ENCODE peak calls at places on chromosomes 4 and X, in five cellular contexts. One of them, this sample, is unnamed. For H3K4me1, the result is how much of the 10 kb centered on the place peaks cover.

GRCh38 chr4:83751336-83751949 is 215.5 kb downstream of the GPAT3 start:
- DNase-seq in MM.1S: no peak
- DNase-seq in fibroblast of lung: peak
- DNase-seq in mesendoderm: peak
- DNase-seq in IMR-90: no peak
- DNase-seq in this sample: no peak

GRCh38 chr4:26204249-26204825 is 116.5 kb upstream of the RBPJ start:
- DNase-seq in MM.1S: no peak
- DNase-seq in fibroblast of lung: no peak
- DNase-seq in mesendoderm: no peak
- DNase-seq in IMR-90: no peak
- DNase-seq in this sample: no peak

GRCh38 chr4:89298160-89298559 is 9.4 kb downstream of the GPRIN3 start:
- DNase-seq in MM.1S: peak
- DNase-seq in fibroblast of lung: no peak
- DNase-seq in mesendoderm: no peak
- DNase-seq in IMR-90: no peak
- DNase-seq in this sample: no peak

GRCh38 chr4:71011451-71011850 is 18.0 kb downstream of the DCK start:
- DNase-seq in MM.1S: no peak
- DNase-seq in fibroblast of lung: no peak
- DNase-seq in mesendoderm: no peak
- DNase-seq in IMR-90: no peak
- DNase-seq in this sample: no peak

GRCh38 chrX:51496501-51497291 is at the start of gene NUDT11:
- DNase-seq in MM.1S: peak
- DNase-seq in fibroblast of lung: peak
- DNase-seq in mesendoderm: peak
- DNase-seq in IMR-90: peak
- DNase-seq in this sample: peak

GRCh38 chr4:126991965-126992364 is 640.8 kb upstream of the INTU start:
- DNase-seq in MM.1S: no peak
- DNase-seq in fibroblast of lung: peak
- DNase-seq in mesendoderm: no peak
- DNase-seq in IMR-90: peak
- DNase-seq in this sample: no peak

GRCh38 chr4:126328914-126329313 is 1014.2 kb downstream of the FAT4 start:
- DNase-seq in MM.1S: no peak
- DNase-seq in fibroblast of lung: no peak
- DNase-seq in mesendoderm: no peak
- DNase-seq in IMR-90: no peak
- DNase-seq in this sample: no peak

GRCh38 chr4:6449746-6450369 is 22.6 kb downstream of the PPP2R2C start:
- DNase-seq in MM.1S: no peak
- DNase-seq in fibroblast of lung: no peak
- DNase-seq in mesendoderm: no peak
- DNase-seq in IMR-90: no peak
- DNase-seq in this sample: no peak

GRCh38 chrX:136205882-136206281 is 45.3 kb downstream of the MAP7D3 start:
- DNase-seq in MM.1S: no peak
- DNase-seq in fibroblast of lung: no peak
- DNase-seq in mesendoderm: no peak
- DNase-seq in IMR-90: no peak
- DNase-seq in this sample: peak

GRCh38 chr4:181138116-181138515 is 1105.1 kb upstream of the TENM3 start:
- DNase-seq in MM.1S: no peak
- DNase-seq in fibroblast of lung: peak
- DNase-seq in mesendoderm: no peak
- DNase-seq in IMR-90: no peak
- DNase-seq in this sample: no peak

GRCh38 chr4:121597346-121597934 is 99.3 kb downstream of the ANXA5 start:
- DNase-seq in MM.1S: no peak
- DNase-seq in fibroblast of lung: peak
- DNase-seq in mesendoderm: peak
- DNase-seq in IMR-90: peak
- DNase-seq in this sample: no peak

GRCh38 chrX:125709532-125709931 is 389.9 kb downstream of the TEX13C start:
- DNase-seq in MM.1S: no peak
- DNase-seq in fibroblast of lung: no peak
- DNase-seq in mesendoderm: no peak
- DNase-seq in IMR-90: no peak
- DNase-seq in this sample: no peak

GRCh38 chrX:40092808-40093435 is 4.8 kb downstream of the BCOR start:
- DNase-seq in MM.1S: no peak
- DNase-seq in fibroblast of lung: no peak
- DNase-seq in mesendoderm: peak
- DNase-seq in IMR-90: no peak
- DNase-seq in this sample: peak

GRCh38 chr4:147543039-147543438 is 62.1 kb downstream of the EDNRA start:
- DNase-seq in MM.1S: no peak
- DNase-seq in fibroblast of lung: peak
- DNase-seq in mesendoderm: no peak
- DNase-seq in IMR-90: peak
- DNase-seq in this sample: no peak

GRCh38 chr4:153427363-153428071 is 38.6 kb upstream of the TMEM131L start:
- DNase-seq in MM.1S: no peak
- DNase-seq in fibroblast of lung: peak
- DNase-seq in mesendoderm: no peak
- DNase-seq in IMR-90: peak
- DNase-seq in this sample: no peak

GRCh38 chr4:46270986-46271596 is 118.8 kb downstream of the GABRA2 start:
- DNase-seq in MM.1S: peak
- DNase-seq in fibroblast of lung: peak
- DNase-seq in mesendoderm: peak
- DNase-seq in IMR-90: peak
- DNase-seq in this sample: no peak

GRCh38 chr4:112130903-112131302 is 14.4 kb upstream of the FAM241A start:
- DNase-seq in MM.1S: no peak
- DNase-seq in fibroblast of lung: peak
- DNase-seq in mesendoderm: peak
- DNase-seq in IMR-90: no peak
- DNase-seq in this sample: peak

GRCh38 chr4:169383724-169384123 is 113.0 kb upstream of the SH3RF1 start:
- DNase-seq in MM.1S: no peak
- DNase-seq in fibroblast of lung: peak
- DNase-seq in mesendoderm: no peak
- DNase-seq in IMR-90: peak
- DNase-seq in this sample: no peak

GRCh38 chr4:148315049-148315448 is 127.2 kb downstream of the NR3C2 start:
- DNase-seq in MM.1S: no peak
- DNase-seq in fibroblast of lung: peak
- DNase-seq in mesendoderm: no peak
- DNase-seq in IMR-90: peak
- DNase-seq in this sample: no peak

GRCh38 chrX:40297949-40298539 is 200.3 kb upstream of the BCOR start:
- DNase-seq in MM.1S: no peak
- DNase-seq in fibroblast of lung: no peak
- DNase-seq in mesendoderm: no peak
- DNase-seq in IMR-90: no peak
- DNase-seq in this sample: no peak

GRCh38 chr4:22312113-22312512 is 203.8 kb downstream of the ADGRA3 start:
- DNase-seq in MM.1S: no peak
- DNase-seq in fibroblast of lung: no peak
- DNase-seq in mesendoderm: no peak
- DNase-seq in IMR-90: no peak
- DNase-seq in this sample: no peak

GRCh38 chrX:97311066-97311778 is 427.5 kb downstream of the RPA4 start:
- DNase-seq in MM.1S: no peak
- DNase-seq in fibroblast of lung: no peak
- DNase-seq in mesendoderm: peak
- DNase-seq in IMR-90: no peak
- DNase-seq in this sample: peak
- H3K9ac ChIP-seq in MM.1S: no peak
- H3K9ac ChIP-seq in fibroblast of lung: no peak
- H3K9ac ChIP-seq in mesendoderm: no peak
- H3K9ac ChIP-seq in IMR-90: no peak
- H3K9ac ChIP-seq in this sample: no peak

GRCh38 chr4:24876431-24876830 is 36.4 kb downstream of the CCDC149 start:
- DNase-seq in MM.1S: no peak
- DNase-seq in fibroblast of lung: no peak
- DNase-seq in mesendoderm: no peak
- DNase-seq in IMR-90: no peak
- DNase-seq in this sample: no peak
- H3K4me1 ChIP-seq in MM.1S: under half
- H3K4me1 ChIP-seq in fibroblast of lung: under half
- H3K4me1 ChIP-seq in mesendoderm: under half
- H3K4me1 ChIP-seq in IMR-90: under half
- H3K4me1 ChIP-seq in this sample: under half

GRCh38 chrX:926991-927390 is 285.5 kb downstream of the CRLF2 start:
- DNase-seq in MM.1S: no peak
- DNase-seq in fibroblast of lung: no peak
- DNase-seq in mesendoderm: no peak
- DNase-seq in IMR-90: no peak
- DNase-seq in this sample: no peak

GRCh38 chrX:925094-925493 is 287.4 kb downstream of the CRLF2 start:
- DNase-seq in MM.1S: no peak
- DNase-seq in fibroblast of lung: no peak
- DNase-seq in mesendoderm: no peak
- DNase-seq in IMR-90: no peak
- DNase-seq in this sample: no peak

GRCh38 chrX:925652-926061 is 286.8 kb downstream of the CRLF2 start:
- DNase-seq in MM.1S: no peak
- DNase-seq in fibroblast of lung: no peak
- DNase-seq in mesendoderm: no peak
- DNase-seq in IMR-90: no peak
- DNase-seq in this sample: no peak

GRCh38 chrX:928606-929005 is 283.8 kb downstream of the CRLF2 start:
- DNase-seq in MM.1S: no peak
- DNase-seq in fibroblast of lung: no peak
- DNase-seq in mesendoderm: no peak
- DNase-seq in IMR-90: no peak
- DNase-seq in this sample: no peak

DNA sequence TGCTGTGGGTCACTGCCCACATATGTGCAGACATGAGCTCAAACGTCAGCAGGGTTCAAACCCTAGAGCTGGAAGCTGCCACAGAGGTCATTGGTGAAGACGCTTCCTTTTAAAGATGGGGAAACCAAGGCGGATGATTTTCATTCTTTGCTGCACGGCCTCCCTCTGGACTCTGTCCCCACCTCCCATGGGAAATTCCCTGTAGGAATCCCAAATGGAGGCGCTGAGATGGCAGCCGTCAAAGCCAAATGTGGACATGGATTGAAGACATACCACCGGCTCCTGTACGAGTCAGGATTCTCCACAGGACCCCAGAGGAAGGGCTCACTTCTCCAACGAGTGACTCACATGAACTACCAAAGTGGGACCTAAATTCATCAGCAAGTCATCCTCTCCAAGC is 286.4 kb downstream of the CRLF2 start:
- DNase-seq in MM.1S: no peak
- DNase-seq in fibroblast of lung: no peak
- DNase-seq in mesendoderm: no peak
- DNase-seq in IMR-90: no peak
- DNase-seq in this sample: no peak
- H3K4me3 ChIP-seq in MM.1S: no peak
- H3K4me3 ChIP-seq in fibroblast of lung: no peak
- H3K4me3 ChIP-seq in mesendoderm: no peak
- H3K4me3 ChIP-seq in IMR-90: no peak
- H3K4me3 ChIP-seq in this sample: no peak

DNA sequence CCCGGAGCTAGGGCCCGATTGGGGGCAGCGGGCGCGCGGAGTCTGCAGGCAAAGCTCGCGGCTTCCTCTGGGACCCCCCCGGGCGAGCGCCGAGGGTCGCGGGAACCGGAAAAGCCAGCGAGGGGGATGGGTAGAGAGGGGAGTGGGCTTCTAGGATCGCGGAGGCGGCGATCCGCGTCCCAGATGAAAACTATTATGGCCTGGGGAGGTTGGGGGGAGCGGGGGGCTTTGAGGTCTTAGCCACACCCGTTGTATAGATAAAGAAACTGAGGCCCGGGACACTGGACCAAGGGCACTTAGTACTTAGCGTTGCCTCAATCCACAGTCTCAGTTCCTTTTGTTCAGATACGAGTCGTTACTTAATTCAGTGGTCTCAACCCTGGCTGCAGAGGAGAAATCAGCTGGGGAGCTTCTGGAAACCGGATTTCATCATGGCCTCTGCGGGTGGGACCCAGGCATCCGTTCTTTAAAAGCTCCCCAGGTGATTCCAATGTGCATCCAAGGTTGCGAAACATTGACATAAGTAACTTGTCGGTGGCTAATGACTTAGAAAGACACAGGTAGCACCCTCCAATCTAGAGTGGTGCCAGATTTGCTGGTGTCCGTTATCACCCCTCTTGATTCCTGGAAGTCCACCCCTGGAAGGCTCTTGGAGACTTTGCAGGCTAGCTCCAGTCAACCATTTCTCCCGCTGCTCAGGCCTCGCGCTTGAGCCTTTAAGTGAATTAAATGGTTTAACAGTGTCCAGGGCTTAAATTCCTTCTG is 90.7 kb downstream of the GEMIN8 start:
- DNase-seq in MM.1S: no peak
- DNase-seq in fibroblast of lung: no peak
- DNase-seq in mesendoderm: peak
- DNase-seq in IMR-90: no peak
- DNase-seq in this sample: peak
- H3K9ac ChIP-seq in MM.1S: no peak
- H3K9ac ChIP-seq in fibroblast of lung: peak
- H3K9ac ChIP-seq in mesendoderm: peak
- H3K9ac ChIP-seq in IMR-90: no peak
- H3K9ac ChIP-seq in this sample: peak

GRCh38 chr4:10115271-10115656 is 1.3 kb downstream of the WDR1 start:
- DNase-seq in MM.1S: no peak
- DNase-seq in fibroblast of lung: peak
- DNase-seq in mesendoderm: no peak
- DNase-seq in IMR-90: peak
- DNase-seq in this sample: no peak

GRCh38 chr4:10114607-10115006 is 2.0 kb downstream of the WDR1 start:
- DNase-seq in MM.1S: no peak
- DNase-seq in fibroblast of lung: no peak
- DNase-seq in mesendoderm: no peak
- DNase-seq in IMR-90: no peak
- DNase-seq in this sample: peak

GRCh38 chr4:10112658-10113284 is 3.8 kb downstream of the WDR1 start:
- DNase-seq in MM.1S: no peak
- DNase-seq in fibroblast of lung: no peak
- DNase-seq in mesendoderm: no peak
- DNase-seq in IMR-90: no peak
- DNase-seq in this sample: no peak

GRCh38 chr4:10114147-10114546 is 2.5 kb downstream of the WDR1 start:
- DNase-seq in MM.1S: no peak
- DNase-seq in fibroblast of lung: no peak
- DNase-seq in mesendoderm: no peak
- DNase-seq in IMR-90: no peak
- DNase-seq in this sample: no peak

GRCh38 chr4:10113362-10114047 is 3.1 kb downstream of the WDR1 start:
- DNase-seq in MM.1S: no peak
- DNase-seq in fibroblast of lung: no peak
- DNase-seq in mesendoderm: no peak
- DNase-seq in IMR-90: no peak
- DNase-seq in this sample: no peak
- H3K4me1 ChIP-seq in MM.1S: under half
- H3K4me1 ChIP-seq in fibroblast of lung: under half
- H3K4me1 ChIP-seq in mesendoderm: under half
- H3K4me1 ChIP-seq in IMR-90: under half
- H3K4me1 ChIP-seq in this sample: under half

GRCh38 chrX:2693526-2694002 is 2.5 kb downstream of the CD99 start:
- DNase-seq in MM.1S: no peak
- DNase-seq in fibroblast of lung: no peak
- DNase-seq in mesendoderm: no peak
- DNase-seq in IMR-90: no peak
- DNase-seq in this sample: no peak
- H3K4me3 ChIP-seq in MM.1S: no peak
- H3K4me3 ChIP-seq in fibroblast of lung: peak
- H3K4me3 ChIP-seq in mesendoderm: no peak
- H3K4me3 ChIP-seq in IMR-90: no peak
- H3K4me3 ChIP-seq in this sample: peak

GRCh38 chrX:34559325-34559724 is 97.8 kb downstream of the TMEM47 start:
- DNase-seq in MM.1S: peak
- DNase-seq in fibroblast of lung: peak
- DNase-seq in mesendoderm: no peak
- DNase-seq in IMR-90: peak
- DNase-seq in this sample: peak
- H3K9ac ChIP-seq in MM.1S: no peak
- H3K9ac ChIP-seq in fibroblast of lung: no peak
- H3K9ac ChIP-seq in mesendoderm: no peak
- H3K9ac ChIP-seq in IMR-90: no peak
- H3K9ac ChIP-seq in this sample: no peak